ENCODE peak calls at places on chromosomes 13 and 19, in ten cellular contexts. D is Peyer's patch; X is Calu3; G is HFFc6; L is activated gamma-delta T cell treated with anti-CD3 and anti-CD28 coated beads, Interleukin-2, amount 50 U/mL, for 16 hours; P is GM23338; R is HTR-8/SVneo; S is glutamatergic neuron; Y is hepatocyte; T is IMR-90. E is an unnamed sample.

GRCh38 chr13:36130542-36131214 is 504 bp downstream of the DCLK1 start:
- DNase-seq in D (no peak), L (no peak), R (no peak), T (no peak), Y (peak), X (no peak), P (peak), S (peak), G (no peak), E (no peak)

GRCh38 chr19:6479836-6480398 is 1.7 kb downstream of the DENND1C start:
- DNase-seq in G (no peak), P (no peak), X (no peak), D (no peak), T (no peak), S (no peak), R (no peak), Y (no peak), L (no peak), E (no peak)

GRCh38 chr13:106573279-106573831 is 5.4 kb upstream of the ARGLU1 start:
- DNase-seq in X (no peak), P (no peak), D (no peak), Y (no peak), R (no peak), L (no peak), G (peak), S (no peak), T (peak), E (no peak)

GRCh38 chr19:12495002-12495802 is 10.6 kb upstream of the ZNF709 start:
- DNase-seq in R (peak), T (peak), S (peak), D (peak), P (peak), L (peak), G (peak), Y (peak), X (peak), E (no peak)

GRCh38 chr13:112908342-112908741 is 60.7 kb upstream of the MCF2L start:
- DNase-seq in S (no peak), D (no peak), X (no peak), Y (no peak), R (no peak), G (no peak), T (no peak), P (no peak), L (no peak), E (no peak)

GRCh38 chr19:45978156-45978555 is 4.5 kb upstream of the NOVA2 start:
- DNase-seq in G (no peak), D (no peak), T (no peak), S (no peak), R (no peak), X (no peak), P (no peak), L (no peak), Y (no peak), E (no peak)

GRCh38 chr13:113927661-113928581 is 46.0 kb downstream of the C13orf46 start:
- DNase-seq in Y (peak), T (peak), D (peak), X (no peak), R (no peak), G (peak), S (no peak), P (no peak), L (no peak), E (no peak)

GRCh38 chr13:45004096-45004495 is 14.8 kb downstream of the GPALPP1 start:
- DNase-seq in L (no peak), Y (no peak), X (no peak), D (no peak), S (no peak), R (no peak), T (no peak), G (no peak), P (no peak), E (no peak)

GRCh38 chr13:100339411-100339935 is 249.1 kb downstream of the GGACT start:
- DNase-seq in R (no peak), P (no peak), S (peak), L (no peak), Y (no peak), T (no peak), G (no peak), D (no peak), X (no peak), E (no peak)

GRCh38 chr19:16588089-16588823 is 16.0 kb upstream of the SLC35E1 start:
- DNase-seq in G (no peak), P (peak), X (no peak), R (no peak), D (no peak), Y (no peak), T (peak), S (no peak), L (no peak), E (no peak)

GRCh38 chr13:37010424-37010823 is 9.8 kb downstream of the EXOSC8 start:
- DNase-seq in T (no peak), L (no peak), G (no peak), S (no peak), P (no peak), D (no peak), R (no peak), Y (no peak), X (no peak), E (no peak)

GRCh38 chr13:53042897-53043296 is 14.3 kb downstream of the OLFM4 start:
- DNase-seq in R (no peak), G (no peak), D (no peak), Y (no peak), X (no peak), P (no peak), T (no peak), S (no peak), L (no peak), E (no peak)

GRCh38 chr19:40253611-40254092 is 27.2 kb upstream of the CCNP start:
- DNase-seq in T (no peak), S (no peak), X (no peak), P (no peak), R (no peak), G (no peak), L (no peak), Y (no peak), D (no peak), E (no peak)

GRCh38 chr19:38409631-38410133 is 6.8 kb downstream of the FAM98C start:
- DNase-seq in Y (no peak), D (peak), R (no peak), S (no peak), X (no peak), G (no peak), T (peak), P (no peak), L (no peak), E (no peak)

GRCh38 chr19:48738557-48739399 is 1.6 kb downstream of the RASIP1 start:
- DNase-seq in T (peak), G (peak), X (peak), Y (peak), D (peak), P (peak), L (peak), R (peak), S (peak), E (peak)

GRCh38 chr19:41427647-41428480 is 690 bp upstream of the B3GNT8 start:
- DNase-seq in Y (peak), R (no peak), X (no peak), T (no peak), P (peak), S (peak), G (no peak), L (peak), D (peak), E (no peak)

GRCh38 chr13:24680258-24680920 is at the start of gene ATP12A:
- DNase-seq in S (peak), P (peak), R (peak), T (no peak), Y (peak), D (peak), L (peak), G (no peak), X (peak), E (no peak)

GRCh38 chr13:113405481-113406300 is 41.8 kb upstream of the GRTP1 start:
- DNase-seq in X (no peak), T (no peak), R (no peak), G (no peak), Y (no peak), P (no peak), D (peak), L (no peak), S (no peak), E (no peak)

GRCh38 chr19:12913011-12913561 is 6.0 kb downstream of the SYCE2 start:
- DNase-seq in L (no peak), S (peak), T (peak), X (no peak), Y (peak), G (no peak), P (peak), R (no peak), D (no peak), E (no peak)

GRCh38 chr13:104567114-104567513 is 1500.9 kb upstream of the SLC10A2 start:
- DNase-seq in D (no peak), S (no peak), P (no peak), T (no peak), G (no peak), Y (no peak), X (no peak), L (no peak), R (no peak), E (no peak)

GRCh38 chr19:793775-794174 is 3.5 kb upstream of the PTBP1 start:
- DNase-seq in S (no peak), R (no peak), P (peak), G (no peak), D (no peak), Y (no peak), T (no peak), L (no peak), X (no peak), E (no peak)

GRCh38 chr13:79612604-79613003 is 131.6 kb downstream of the NDFIP2 start:
- DNase-seq in R (no peak), G (no peak), Y (no peak), X (no peak), S (no peak), T (no peak), L (no peak), D (no peak), P (no peak), E (no peak)

GRCh38 chr19:4811328-4812131 is 20.0 kb downstream of the TICAM1 start:
- DNase-seq in L (peak), S (peak), R (peak), D (peak), X (peak), T (peak), P (peak), G (peak), Y (peak), E (no peak)

GRCh38 chr13:21934309-21934708 is 263.4 kb downstream of the FGF9 start:
- DNase-seq in L (no peak), P (no peak), D (no peak), X (no peak), S (no peak), T (no peak), G (no peak), Y (no peak), R (no peak), E (no peak)

GRCh38 chr13:114078501-114079451 is 53.6 kb downstream of the RASA3 start:
- DNase-seq in D (peak), P (no peak), R (no peak), X (no peak), Y (peak), S (no peak), G (peak), T (peak), L (no peak), E (no peak)

GRCh38 chr19:3114018-3114726 is 20.0 kb downstream of the GNA11 start:
- DNase-seq in S (no peak), T (no peak), Y (no peak), P (no peak), D (no peak), X (no peak), R (no peak), G (no peak), L (no peak), E (no peak)

GRCh38 chr13:77521194-77521593 is 14.3 kb upstream of the SCEL start:
- DNase-seq in G (no peak), Y (no peak), R (no peak), X (peak), T (no peak), P (no peak), L (no peak), S (no peak), D (no peak), E (no peak)

GRCh38 chr19:12792048-12792852 is 964 bp downstream of the JUNB start:
- DNase-seq in Y (peak), X (peak), P (peak), T (peak), D (peak), S (peak), G (no peak), R (no peak), L (peak), E (no peak)

GRCh38 chr13:29956771-29957170 is 106.4 kb upstream of the UBL3 start:
- DNase-seq in R (no peak), G (no peak), D (no peak), T (no peak), P (no peak), X (no peak), L (no peak), Y (no peak), S (peak), E (no peak)

E was measured in cortex of kidney.